ENCODE peak calls at places on chromosomes 3 and 15, in four cellular contexts. G, U, E and R are unnamed samples.

GRCh38 chr3:184423567-184423966 is 43.7 kb downstream of the CHRD start:
- DNase-seq in G (no peak), U (no peak), E (no peak), R (peak)

GRCh38 chr3:121961283-121961682 is 60.8 kb downstream of the ILDR1 start:
- DNase-seq in G (no peak), U (no peak), E (no peak), R (no peak)

GRCh38 chr3:7082244-7082643 is 221.3 kb downstream of the GRM7 start:
- DNase-seq in G (no peak), U (no peak), E (no peak), R (no peak)

GRCh38 chr15:50234764-50235163 is 30.8 kb downstream of the HDC start:
- DNase-seq in G (no peak), U (no peak), E (no peak), R (peak)

GRCh38 chr3:171113716-171114115 is 87.2 kb upstream of the SLC2A2 start:
- DNase-seq in G (no peak), U (no peak), E (no peak), R (no peak)

GRCh38 chr3:148002705-148003205 is 593.6 kb downstream of the ZIC1 start:
- DNase-seq in G (no peak), U (no peak), E (no peak), R (no peak)

GRCh38 chr15:86278586-86278985 is 198.9 kb downstream of the AGBL1 start:
- DNase-seq in G (no peak), U (no peak), E (no peak), R (no peak)

GRCh38 chr3:52086939-52087675 is 30.7 kb upstream of the DUSP7 start:
- DNase-seq in G (peak), U (no peak), E (no peak), R (no peak)

GRCh38 chr3:57681691-57682090 is 11.2 kb downstream of the DENND6A start:
- DNase-seq in G (no peak), U (no peak), E (no peak), R (no peak)

GRCh38 chr15:38414351-38414750 is 39.6 kb upstream of the FAM98B start:
- DNase-seq in G (peak), U (peak), E (peak), R (peak)

GRCh38 chr3:66473637-66474036 is 27.2 kb downstream of the LRIG1 start:
- DNase-seq in G (no peak), U (no peak), E (no peak), R (no peak)

GRCh38 chr3:29335921-29336320 is 55.0 kb downstream of the RBMS3 start:
- DNase-seq in G (peak), U (no peak), E (no peak), R (no peak)

GRCh38 chr3:146550743-146551510 is 6.5 kb upstream of the PLSCR1 start:
- DNase-seq in G (peak), U (no peak), E (peak), R (peak)

GRCh38 chr3:55343486-55344357 is 143.4 kb downstream of the WNT5A start:
- DNase-seq in G (no peak), U (no peak), E (no peak), R (no peak)

GRCh38 chr3:167762296-167762695 is 26.8 kb downstream of the SERPINI1 start:
- DNase-seq in G (no peak), U (no peak), E (no peak), R (no peak)

GRCh38 chr3:6994081-6994668 is 133.3 kb downstream of the GRM7 start:
- DNase-seq in G (peak), U (no peak), E (peak), R (peak)

GRCh38 chr15:91224750-91225380 is 124.8 kb downstream of the SV2B start:
- DNase-seq in G (peak), U (no peak), E (peak), R (peak)

GRCh38 chr15:37059051-37059450 is 41.3 kb downstream of the MEIS2 start:
- DNase-seq in G (no peak), U (no peak), E (no peak), R (peak)

GRCh38 chr3:14871456-14872200 is 52.9 kb downstream of the FGD5 start:
- DNase-seq in G (no peak), U (peak), E (no peak), R (no peak)

GRCh38 chr3:184472723-184473419 is 88.7 kb upstream of the EPHB3 start:
- DNase-seq in G (no peak), U (peak), E (no peak), R (no peak)

GRCh38 chr15:81372571-81372970 is 1.4 kb downstream of the TMC3 start:
- DNase-seq in G (no peak), U (no peak), E (no peak), R (no peak)

GRCh38 chr15:81378438-81378837 is 4.4 kb upstream of the TMC3 start:
- DNase-seq in G (no peak), U (no peak), E (no peak), R (no peak)

GRCh38 chr15:81373996-81374395 is at the start of gene TMC3:
- DNase-seq in G (no peak), U (no peak), E (no peak), R (no peak)

GRCh38 chr15:81377871-81378270 is 3.9 kb upstream of the TMC3 start:
- DNase-seq in G (no peak), U (no peak), E (no peak), R (no peak)

GRCh38 chr15:81375461-81375860 is 1.4 kb upstream of the TMC3 start:
- DNase-seq in G (no peak), U (no peak), E (no peak), R (no peak)
- TF ChIP-seq CTCF in G (no peak), U (no peak), E (no peak), R (no peak)

DNA sequence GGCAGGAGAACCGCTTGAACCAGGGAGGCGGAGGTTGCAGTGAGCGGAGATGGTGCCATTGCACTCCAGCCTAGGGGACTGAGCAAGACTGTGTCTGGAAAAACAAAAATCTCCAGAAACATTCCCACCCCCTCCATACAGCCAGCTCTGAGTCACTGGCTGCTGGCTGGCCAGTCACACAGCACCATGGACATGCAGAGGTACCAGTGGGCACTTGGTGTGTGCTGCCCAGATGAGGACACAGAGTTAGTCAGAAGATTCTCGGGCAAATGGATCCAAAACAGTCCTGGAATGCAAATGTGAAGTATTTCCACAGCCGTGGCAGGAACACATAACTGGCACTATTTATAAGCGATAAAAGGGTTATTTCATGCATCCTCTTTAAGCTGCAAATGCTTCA is 44.6 kb downstream of the BDH1 start:
- DNase-seq in G (peak), U (no peak), E (no peak), R (peak)
- H3K4me3 ChIP-seq in G (no peak), U (no peak), E (no peak), R (no peak)

GRCh38 chr3:73473578-73474448 is 150.9 kb downstream of the PDZRN3 start:
- DNase-seq in G (no peak), U (no peak), E (no peak), R (no peak)

GRCh38 chr3:73471986-73472385 is 152.8 kb downstream of the PDZRN3 start:
- DNase-seq in G (no peak), U (no peak), E (no peak), R (no peak)

GRCh38 chr3:73472429-73472828 is 152.3 kb downstream of the PDZRN3 start:
- DNase-seq in G (no peak), U (no peak), E (no peak), R (no peak)

GRCh38 chr3:73469331-73469730 is 155.4 kb downstream of the PDZRN3 start:
- DNase-seq in G (no peak), U (no peak), E (no peak), R (no peak)

GRCh38 chr3:73470851-73471250 is 153.9 kb downstream of the PDZRN3 start:
- DNase-seq in G (no peak), U (no peak), E (no peak), R (no peak)
- TF ChIP-seq CTCF in G (no peak), U (no peak), E (no peak), R (no peak)

DNA sequence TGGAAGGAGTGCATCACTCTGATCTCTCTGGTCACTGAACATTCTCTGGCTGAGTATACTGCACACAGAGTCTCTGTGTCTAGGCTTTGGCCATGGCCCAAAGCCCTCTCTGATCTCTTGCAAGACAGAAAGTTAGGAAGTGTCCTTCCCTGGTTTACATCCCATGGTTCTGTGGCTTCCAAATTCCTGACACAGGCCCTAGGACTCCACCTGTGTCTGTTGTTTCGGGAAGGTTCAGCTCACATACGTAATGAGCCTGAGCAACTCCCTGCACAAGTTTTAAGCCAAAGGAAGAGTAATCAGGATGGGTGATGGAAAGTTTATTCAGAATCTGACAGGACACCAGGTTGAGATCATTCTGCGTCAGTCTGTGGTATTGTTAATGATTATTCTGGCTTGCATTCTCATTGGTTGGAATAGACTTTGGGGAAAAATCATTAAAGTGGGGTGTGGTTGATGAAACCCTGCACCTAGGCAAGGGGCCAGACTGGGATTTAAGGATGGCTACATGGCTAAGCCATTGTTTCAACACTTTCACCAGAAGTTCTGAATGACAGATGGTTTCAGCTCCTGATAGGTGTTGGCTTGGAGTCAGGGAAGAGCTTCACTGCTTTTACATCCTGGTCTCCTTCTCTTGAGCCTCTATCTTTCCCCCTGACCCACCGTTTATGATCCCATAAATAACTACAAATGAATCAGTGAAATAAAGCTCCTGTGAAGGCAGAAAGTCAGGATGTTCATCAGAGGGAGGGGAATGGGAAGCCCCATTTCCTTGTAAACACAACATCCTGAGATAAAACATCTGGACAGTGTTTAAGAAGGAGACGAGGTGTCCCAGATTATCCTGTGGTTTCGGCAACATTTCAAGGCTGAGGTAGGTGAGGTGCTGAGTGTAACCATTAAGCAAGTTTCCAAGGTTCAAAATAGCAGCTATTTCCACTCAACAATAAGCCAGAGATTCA is 14.1 kb downstream of the LCMT2 start:
- DNase-seq in G (no peak), U (peak), E (no peak), R (no peak)
- H3K4me3 ChIP-seq in G (no peak), U (no peak), E (no peak), R (no peak)